ENCODE peak calls at places on chromosome 6, in ten cellular contexts. F, L, V, X, B, J, Z, P, E and U are unnamed samples.

GRCh38 chr6:45630314-45630713 is 252.6 kb upstream of the SUPT3H start:
- DNase-seq in L (no peak), J (no peak), Z (no peak), X (no peak), B (no peak), E (no peak), F (no peak), P (no peak), V (no peak), U (no peak)

GRCh38 chr6:124203106-124203811 is 399.6 kb downstream of the NKAIN2 start:
- DNase-seq in L (no peak), F (no peak), B (no peak), Z (no peak), E (no peak), X (no peak), J (no peak), V (no peak), P (no peak), U (no peak)

GRCh38 chr6:3370361-3371221 is 86.3 kb downstream of the SLC22A23 start:
- DNase-seq in V (peak), P (no peak), E (no peak), L (no peak), J (peak), F (no peak), Z (no peak), B (no peak), X (no peak), U (no peak)

GRCh38 chr6:26520840-26521484 is 17.2 kb upstream of the HMGN4 start:
- DNase-seq in P (peak), L (peak), Z (peak), J (peak), X (peak), E (peak), F (peak), V (peak), B (peak), U (peak)

GRCh38 chr6:154865291-154865690 is 129.8 kb upstream of the TIAM2 start:
- DNase-seq in J (no peak), E (no peak), V (no peak), X (no peak), L (no peak), Z (no peak), F (no peak), P (no peak), B (no peak), U (no peak)

GRCh38 chr6:41781302-41781711 is 725 bp downstream of the PRICKLE4 start:
- DNase-seq in L (no peak), V (no peak), E (no peak), P (no peak), J (no peak), Z (no peak), X (no peak), F (no peak), B (no peak), U (no peak)

GRCh38 chr6:33297956-33298772 is 578 bp downstream of the RGL2 start:
- DNase-seq in V (peak), E (peak), J (peak), X (no peak), L (peak), P (no peak), B (peak), F (peak), Z (peak), U (no peak)

GRCh38 chr6:148143771-148144170 is 198.9 kb upstream of the SASH1 start:
- DNase-seq in X (no peak), B (no peak), E (no peak), J (no peak), F (no peak), V (no peak), L (no peak), Z (no peak), P (no peak), U (no peak)

GRCh38 chr6:109896333-109896732 is 81.8 kb upstream of the GPR6 start:
- DNase-seq in B (no peak), E (no peak), Z (no peak), J (no peak), L (no peak), V (no peak), P (no peak), F (no peak), X (no peak), U (no peak)

GRCh38 chr6:106790935-106791334 is 161.6 kb downstream of the QRSL1 start:
- DNase-seq in J (no peak), X (no peak), B (no peak), F (no peak), V (no peak), E (no peak), L (no peak), P (no peak), Z (no peak), U (no peak)